ENCODE peak calls at places on chromosomes 2 and 18, in four cellular contexts. K is cortex of kidney, B is amygdala, R is mesendoderm. J is an unnamed sample.

GRCh38 chr2:150698016-150698661 is 210.7 kb upstream of the RND3 start:
- DNase-seq in K (no peak), B (no peak), R (no peak), J (no peak)

GRCh38 chr2:190069936-190070696 is 7.6 kb upstream of the MSTN start:
- DNase-seq in K (no peak), B (no peak), R (peak), J (no peak)

GRCh38 chr2:234491897-234492296 is 5.0 kb downstream of the ARL4C start:
- DNase-seq in K (no peak), B (no peak), R (no peak), J (no peak)

GRCh38 chr18:63540131-63540530 is 2.0 kb upstream of the SERPINB12 start:
- DNase-seq in K (no peak), B (no peak), R (peak), J (no peak)

GRCh38 chr18:23301971-23302370 is 151.1 kb upstream of the RIOK3 start:
- DNase-seq in K (no peak), B (no peak), R (no peak), J (no peak)

GRCh38 chr2:32416519-32416918 is 59.7 kb downstream of the BIRC6 start:
- DNase-seq in K (no peak), B (no peak), R (no peak), J (no peak)

GRCh38 chr2:55073278-55073677 is 23.0 kb upstream of the RTN4 start:
- DNase-seq in K (no peak), B (no peak), R (no peak), J (no peak)

GRCh38 chr2:109059474-109060165 is 69.4 kb upstream of the SH3RF3 start:
- DNase-seq in K (no peak), B (no peak), R (no peak), J (no peak)

GRCh38 chr2:101047075-101047766 is 45.1 kb downstream of the RPL31 start:
- DNase-seq in K (no peak), B (no peak), R (no peak), J (no peak)